ENCODE peak calls at places on chromosomes 13 and 19, in eight cellular contexts. One of them, this sample, is unnamed.

GRCh38 chr13:21850013-21851006 is 179.4 kb downstream of the FGF9 start:
- DNase-seq in PC-3: no peak
- DNase-seq in GM04504: no peak
- DNase-seq in NCI-H2107: no peak
- DNase-seq in AG04450: no peak
- DNase-seq in CD4-positive, alpha-beta T cell: no peak
- DNase-seq in C1 segment of cervical spinal cord: no peak
- DNase-seq in HuH-7: no peak
- DNase-seq in this sample: no peak

GRCh38 chr19:13832096-13832495 is 36.9 kb downstream of the ZSWIM4 start:
- DNase-seq in PC-3: no peak
- DNase-seq in GM04504: no peak
- DNase-seq in NCI-H2107: no peak
- DNase-seq in AG04450: no peak
- DNase-seq in CD4-positive, alpha-beta T cell: no peak
- DNase-seq in C1 segment of cervical spinal cord: no peak
- DNase-seq in HuH-7: no peak
- DNase-seq in this sample: no peak

GRCh38 chr19:33747273-33747672 is 49.4 kb upstream of the KCTD15 start:
- DNase-seq in PC-3: no peak
- DNase-seq in GM04504: no peak
- DNase-seq in NCI-H2107: no peak
- DNase-seq in AG04450: no peak
- DNase-seq in CD4-positive, alpha-beta T cell: no peak
- DNase-seq in C1 segment of cervical spinal cord: no peak
- DNase-seq in HuH-7: no peak
- DNase-seq in this sample: no peak

GRCh38 chr13:112588490-112589297 is 741 bp upstream of the TUBGCP3 start:
- DNase-seq in PC-3: no peak
- DNase-seq in GM04504: no peak
- DNase-seq in NCI-H2107: peak
- DNase-seq in AG04450: no peak
- DNase-seq in CD4-positive, alpha-beta T cell: no peak
- DNase-seq in C1 segment of cervical spinal cord: no peak
- DNase-seq in HuH-7: no peak
- DNase-seq in this sample: no peak

GRCh38 chr19:36392916-36393673 is 14.1 kb upstream of the ZFP14 start:
- DNase-seq in PC-3: no peak
- DNase-seq in GM04504: no peak
- DNase-seq in NCI-H2107: no peak
- DNase-seq in AG04450: no peak
- DNase-seq in CD4-positive, alpha-beta T cell: no peak
- DNase-seq in C1 segment of cervical spinal cord: no peak
- DNase-seq in HuH-7: no peak
- DNase-seq in this sample: no peak

GRCh38 chr19:7851623-7852500 is 21.8 kb downstream of the EVI5L start:
- DNase-seq in PC-3: no peak
- DNase-seq in GM04504: no peak
- DNase-seq in NCI-H2107: no peak
- DNase-seq in AG04450: no peak
- DNase-seq in CD4-positive, alpha-beta T cell: no peak
- DNase-seq in C1 segment of cervical spinal cord: peak
- DNase-seq in HuH-7: no peak
- DNase-seq in this sample: peak

GRCh38 chr13:33452873-33453558 is 167.5 kb upstream of the STARD13 start:
- DNase-seq in PC-3: no peak
- DNase-seq in GM04504: no peak
- DNase-seq in NCI-H2107: no peak
- DNase-seq in AG04450: no peak
- DNase-seq in CD4-positive, alpha-beta T cell: no peak
- DNase-seq in C1 segment of cervical spinal cord: peak
- DNase-seq in HuH-7: no peak
- DNase-seq in this sample: peak

GRCh38 chr13:33228645-33229445 is 56.7 kb downstream of the STARD13 start:
- DNase-seq in PC-3: peak
- DNase-seq in GM04504: peak
- DNase-seq in NCI-H2107: no peak
- DNase-seq in AG04450: no peak
- DNase-seq in CD4-positive, alpha-beta T cell: no peak
- DNase-seq in C1 segment of cervical spinal cord: peak
- DNase-seq in HuH-7: peak
- DNase-seq in this sample: peak

GRCh38 chr13:31172001-31172400 is 10.3 kb upstream of the HSPH1 start:
- DNase-seq in PC-3: peak
- DNase-seq in GM04504: no peak
- DNase-seq in NCI-H2107: no peak
- DNase-seq in AG04450: no peak
- DNase-seq in CD4-positive, alpha-beta T cell: no peak
- DNase-seq in C1 segment of cervical spinal cord: no peak
- DNase-seq in HuH-7: no peak
- DNase-seq in this sample: no peak

GRCh38 chr19:931860-932646 is 6.2 kb downstream of the ARID3A start:
- DNase-seq in PC-3: no peak
- DNase-seq in GM04504: no peak
- DNase-seq in NCI-H2107: no peak
- DNase-seq in AG04450: no peak
- DNase-seq in CD4-positive, alpha-beta T cell: no peak
- DNase-seq in C1 segment of cervical spinal cord: no peak
- DNase-seq in HuH-7: no peak
- DNase-seq in this sample: no peak

GRCh38 chr19:48635263-48635965 is 1.8 kb downstream of the DBP start:
- DNase-seq in PC-3: peak
- DNase-seq in GM04504: no peak
- DNase-seq in NCI-H2107: no peak
- DNase-seq in AG04450: no peak
- DNase-seq in CD4-positive, alpha-beta T cell: peak
- DNase-seq in C1 segment of cervical spinal cord: peak
- DNase-seq in HuH-7: peak
- DNase-seq in this sample: peak